ENCODE peak calls at places on chromosomes 2 and 18, in eight cellular contexts. One of them, this sample, is unnamed.

GRCh38 chr18:58928401-58928800 is 63.7 kb downstream of the ZNF532 start:
- DNase-seq in left lung: no peak
- DNase-seq in Calu3: no peak
- DNase-seq in uterus: no peak
- DNase-seq in colonic mucosa: no peak
- DNase-seq in astrocyte of the spinal cord: no peak
- DNase-seq in brain microvascular endothelial cell: no peak
- DNase-seq in IMR-90: no peak
- DNase-seq in this sample: no peak

GRCh38 chr2:148965596-148966431 is 72.7 kb upstream of the LYPD6B start:
- DNase-seq in astrocyte of the spinal cord: no peak
- DNase-seq in colonic mucosa: no peak
- DNase-seq in left lung: no peak
- DNase-seq in brain microvascular endothelial cell: no peak
- DNase-seq in uterus: no peak
- DNase-seq in IMR-90: no peak
- DNase-seq in Calu3: no peak
- DNase-seq in this sample: no peak

GRCh38 chr2:75523313-75524275 is 37.1 kb downstream of the EVA1A start:
- DNase-seq in IMR-90: peak
- DNase-seq in astrocyte of the spinal cord: peak
- DNase-seq in uterus: no peak
- DNase-seq in colonic mucosa: no peak
- DNase-seq in Calu3: peak
- DNase-seq in left lung: no peak
- DNase-seq in brain microvascular endothelial cell: peak
- DNase-seq in this sample: peak

GRCh38 chr2:20080839-20081348 is 29.5 kb upstream of the LAPTM4A start:
- DNase-seq in uterus: no peak
- DNase-seq in Calu3: no peak
- DNase-seq in colonic mucosa: no peak
- DNase-seq in brain microvascular endothelial cell: no peak
- DNase-seq in left lung: no peak
- DNase-seq in IMR-90: no peak
- DNase-seq in astrocyte of the spinal cord: no peak
- DNase-seq in this sample: no peak

GRCh38 chr2:33436083-33436482 is 40.4 kb upstream of the RASGRP3 start:
- DNase-seq in astrocyte of the spinal cord: no peak
- DNase-seq in brain microvascular endothelial cell: no peak
- DNase-seq in Calu3: no peak
- DNase-seq in IMR-90: no peak
- DNase-seq in left lung: no peak
- DNase-seq in colonic mucosa: no peak
- DNase-seq in uterus: no peak
- DNase-seq in this sample: no peak

GRCh38 chr2:24774373-24774772 is 18.8 kb downstream of the PTRHD1 start:
- DNase-seq in astrocyte of the spinal cord: no peak
- DNase-seq in colonic mucosa: no peak
- DNase-seq in brain microvascular endothelial cell: no peak
- DNase-seq in uterus: no peak
- DNase-seq in IMR-90: no peak
- DNase-seq in left lung: no peak
- DNase-seq in Calu3: no peak
- DNase-seq in this sample: no peak

GRCh38 chr2:20933692-20934091 is 110.2 kb downstream of the APOB start:
- DNase-seq in IMR-90: no peak
- DNase-seq in Calu3: no peak
- DNase-seq in colonic mucosa: no peak
- DNase-seq in brain microvascular endothelial cell: no peak
- DNase-seq in left lung: no peak
- DNase-seq in uterus: no peak
- DNase-seq in astrocyte of the spinal cord: no peak
- DNase-seq in this sample: no peak

GRCh38 chr2:239121600-239122012 is 273.7 kb downstream of the TWIST2 start:
- DNase-seq in brain microvascular endothelial cell: no peak
- DNase-seq in IMR-90: no peak
- DNase-seq in uterus: no peak
- DNase-seq in astrocyte of the spinal cord: no peak
- DNase-seq in Calu3: no peak
- DNase-seq in left lung: peak
- DNase-seq in colonic mucosa: no peak
- DNase-seq in this sample: no peak

GRCh38 chr2:70347831-70348230 is 46.0 kb upstream of the FAM136A start:
- DNase-seq in uterus: no peak
- DNase-seq in colonic mucosa: no peak
- DNase-seq in left lung: no peak
- DNase-seq in IMR-90: no peak
- DNase-seq in brain microvascular endothelial cell: no peak
- DNase-seq in Calu3: no peak
- DNase-seq in astrocyte of the spinal cord: no peak
- DNase-seq in this sample: no peak

GRCh38 chr2:178309541-178309940 is 115.2 kb downstream of the OSBPL6 start:
- DNase-seq in brain microvascular endothelial cell: no peak
- DNase-seq in uterus: no peak
- DNase-seq in left lung: no peak
- DNase-seq in Calu3: no peak
- DNase-seq in colonic mucosa: no peak
- DNase-seq in IMR-90: peak
- DNase-seq in astrocyte of the spinal cord: no peak
- DNase-seq in this sample: peak

GRCh38 chr2:23385351-23385747 is 370 bp downstream of the KLHL29 start:
- DNase-seq in IMR-90: peak
- DNase-seq in uterus: peak
- DNase-seq in colonic mucosa: no peak
- DNase-seq in Calu3: peak
- DNase-seq in left lung: peak
- DNase-seq in astrocyte of the spinal cord: peak
- DNase-seq in brain microvascular endothelial cell: no peak
- DNase-seq in this sample: peak

GRCh38 chr2:70498528-70498927 is 55.1 kb downstream of the TGFA start:
- DNase-seq in brain microvascular endothelial cell: no peak
- DNase-seq in left lung: no peak
- DNase-seq in colonic mucosa: no peak
- DNase-seq in uterus: no peak
- DNase-seq in astrocyte of the spinal cord: no peak
- DNase-seq in Calu3: no peak
- DNase-seq in IMR-90: no peak
- DNase-seq in this sample: no peak

GRCh38 chr2:42906115-42906556 is 113.8 kb upstream of the HAAO start:
- DNase-seq in IMR-90: no peak
- DNase-seq in astrocyte of the spinal cord: no peak
- DNase-seq in brain microvascular endothelial cell: no peak
- DNase-seq in colonic mucosa: no peak
- DNase-seq in left lung: no peak
- DNase-seq in Calu3: no peak
- DNase-seq in uterus: no peak
- DNase-seq in this sample: no peak

GRCh38 chr18:31508781-31509180 is 10.8 kb downstream of the DSG2 start:
- DNase-seq in uterus: no peak
- DNase-seq in left lung: no peak
- DNase-seq in Calu3: no peak
- DNase-seq in IMR-90: no peak
- DNase-seq in brain microvascular endothelial cell: no peak
- DNase-seq in astrocyte of the spinal cord: no peak
- DNase-seq in colonic mucosa: no peak
- DNase-seq in this sample: peak

GRCh38 chr18:31505161-31505560 is 7.2 kb downstream of the DSG2 start:
- DNase-seq in astrocyte of the spinal cord: no peak
- DNase-seq in colonic mucosa: no peak
- DNase-seq in brain microvascular endothelial cell: no peak
- DNase-seq in uterus: no peak
- DNase-seq in Calu3: no peak
- DNase-seq in IMR-90: no peak
- DNase-seq in left lung: no peak
- DNase-seq in this sample: no peak

GRCh38 chr18:31504455-31505147 is 6.6 kb downstream of the DSG2 start:
- DNase-seq in brain microvascular endothelial cell: no peak
- DNase-seq in uterus: no peak
- DNase-seq in left lung: no peak
- DNase-seq in IMR-90: no peak
- DNase-seq in astrocyte of the spinal cord: no peak
- DNase-seq in colonic mucosa: no peak
- DNase-seq in Calu3: no peak
- DNase-seq in this sample: no peak

GRCh38 chr18:31503011-31503410 is 5.0 kb downstream of the DSG2 start:
- DNase-seq in colonic mucosa: no peak
- DNase-seq in brain microvascular endothelial cell: no peak
- DNase-seq in uterus: no peak
- DNase-seq in astrocyte of the spinal cord: no peak
- DNase-seq in left lung: no peak
- DNase-seq in Calu3: no peak
- DNase-seq in IMR-90: no peak
- DNase-seq in this sample: no peak

GRCh38 chr18:31506024-31506742 is 8.2 kb downstream of the DSG2 start:
- DNase-seq in colonic mucosa: no peak
- DNase-seq in Calu3: no peak
- DNase-seq in astrocyte of the spinal cord: peak
- DNase-seq in brain microvascular endothelial cell: peak
- DNase-seq in IMR-90: peak
- DNase-seq in left lung: no peak
- DNase-seq in uterus: no peak
- DNase-seq in this sample: peak
- TF ChIP-seq CTCF in colonic mucosa: peak
- TF ChIP-seq CTCF in Calu3: peak
- TF ChIP-seq CTCF in astrocyte of the spinal cord: peak
- TF ChIP-seq CTCF in brain microvascular endothelial cell: peak
- TF ChIP-seq CTCF in IMR-90: peak
- TF ChIP-seq CTCF in left lung: no peak
- TF ChIP-seq CTCF in uterus: peak
- TF ChIP-seq CTCF in this sample: peak

DNA sequence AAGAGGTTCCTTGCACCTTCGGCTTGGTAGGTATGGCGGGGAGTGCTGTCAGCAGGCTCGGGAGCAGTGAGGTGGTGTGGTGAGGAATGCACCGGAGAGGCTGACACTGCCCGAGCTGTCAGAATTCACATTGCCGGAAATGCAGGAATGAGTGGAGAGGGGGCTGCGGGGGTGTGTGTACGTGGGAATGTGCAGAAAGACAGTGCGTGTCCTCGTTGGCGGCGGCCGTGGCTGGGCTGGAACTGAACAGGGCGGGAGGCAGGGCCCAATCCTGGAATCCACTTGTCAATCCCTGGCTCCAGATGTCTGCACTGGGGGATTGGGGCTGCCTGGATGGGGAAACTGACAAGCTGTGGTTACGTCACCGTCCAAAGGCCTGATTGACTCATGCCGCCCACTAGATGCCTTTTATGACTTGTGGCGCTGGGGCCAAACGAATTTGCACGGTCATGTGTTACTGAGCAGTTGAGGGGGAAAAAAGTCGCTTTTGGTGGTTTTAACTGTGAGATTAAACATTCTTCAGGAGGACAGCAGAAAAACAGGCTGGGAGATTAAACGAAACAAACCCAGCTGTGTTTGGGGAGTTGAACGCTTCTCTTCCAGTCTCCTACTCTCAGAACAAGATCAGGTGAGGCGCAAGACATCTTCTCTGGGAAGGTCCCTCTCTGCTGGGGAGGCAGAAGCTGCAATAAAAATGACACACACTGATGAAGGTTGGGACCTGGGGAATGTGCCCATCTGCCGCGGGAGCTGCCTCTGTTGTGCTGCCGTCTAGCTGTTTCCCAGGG is 189.4 kb upstream of the GLI2 start:
- DNase-seq in astrocyte of the spinal cord: peak
- DNase-seq in left lung: no peak
- DNase-seq in uterus: peak
- DNase-seq in IMR-90: peak
- DNase-seq in Calu3: peak
- DNase-seq in brain microvascular endothelial cell: peak
- DNase-seq in colonic mucosa: peak
- DNase-seq in this sample: no peak
- TF ChIP-seq CTCF in astrocyte of the spinal cord: no peak
- TF ChIP-seq CTCF in left lung: no peak
- TF ChIP-seq CTCF in uterus: no peak
- TF ChIP-seq CTCF in IMR-90: no peak
- TF ChIP-seq CTCF in Calu3: no peak
- TF ChIP-seq CTCF in brain microvascular endothelial cell: peak
- TF ChIP-seq CTCF in colonic mucosa: no peak
- TF ChIP-seq CTCF in this sample: no peak

GRCh38 chr2:44883356-44883755 is 58.1 kb upstream of the SIX3 start:
- DNase-seq in astrocyte of the spinal cord: no peak
- DNase-seq in left lung: no peak
- DNase-seq in brain microvascular endothelial cell: no peak
- DNase-seq in colonic mucosa: no peak
- DNase-seq in uterus: no peak
- DNase-seq in Calu3: no peak
- DNase-seq in IMR-90: no peak
- DNase-seq in this sample: no peak

GRCh38 chr2:44886409-44886808 is 55.1 kb upstream of the SIX3 start:
- DNase-seq in uterus: no peak
- DNase-seq in Calu3: no peak
- DNase-seq in brain microvascular endothelial cell: no peak
- DNase-seq in colonic mucosa: no peak
- DNase-seq in astrocyte of the spinal cord: no peak
- DNase-seq in IMR-90: no peak
- DNase-seq in left lung: no peak
- DNase-seq in this sample: no peak

GRCh38 chr2:44884231-44884630 is 57.3 kb upstream of the SIX3 start:
- DNase-seq in left lung: no peak
- DNase-seq in brain microvascular endothelial cell: no peak
- DNase-seq in astrocyte of the spinal cord: no peak
- DNase-seq in IMR-90: no peak
- DNase-seq in uterus: no peak
- DNase-seq in colonic mucosa: no peak
- DNase-seq in Calu3: no peak
- DNase-seq in this sample: no peak

GRCh38 chr2:44881856-44882255 is 59.6 kb upstream of the SIX3 start:
- DNase-seq in brain microvascular endothelial cell: no peak
- DNase-seq in astrocyte of the spinal cord: no peak
- DNase-seq in left lung: no peak
- DNase-seq in colonic mucosa: no peak
- DNase-seq in uterus: no peak
- DNase-seq in Calu3: no peak
- DNase-seq in IMR-90: no peak
- DNase-seq in this sample: no peak

DNA sequence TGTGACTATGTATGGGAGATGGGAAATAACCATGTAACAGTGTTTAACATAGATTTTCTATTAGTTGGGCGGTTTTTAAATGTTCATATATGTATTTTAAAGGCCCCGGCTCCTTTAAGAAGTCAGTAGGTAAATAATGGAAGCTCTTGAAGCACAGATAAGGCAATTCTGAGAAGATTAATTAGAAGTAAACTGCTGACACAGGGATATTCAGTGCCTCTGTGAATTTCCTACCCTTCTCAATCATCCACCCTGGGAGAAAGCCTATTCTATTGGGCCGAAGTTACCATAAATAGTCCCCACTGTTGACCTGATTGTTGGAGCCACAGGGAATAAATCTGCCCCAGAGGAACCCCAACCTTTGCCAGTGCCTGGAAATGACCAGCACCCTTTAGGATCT is 56.8 kb upstream of the SIX3 start:
- DNase-seq in left lung: no peak
- DNase-seq in brain microvascular endothelial cell: no peak
- DNase-seq in astrocyte of the spinal cord: no peak
- DNase-seq in IMR-90: no peak
- DNase-seq in Calu3: no peak
- DNase-seq in colonic mucosa: no peak
- DNase-seq in uterus: no peak
- DNase-seq in this sample: no peak
- TF ChIP-seq CTCF in left lung: no peak
- TF ChIP-seq CTCF in brain microvascular endothelial cell: no peak
- TF ChIP-seq CTCF in astrocyte of the spinal cord: no peak
- TF ChIP-seq CTCF in IMR-90: no peak
- TF ChIP-seq CTCF in Calu3: no peak
- TF ChIP-seq CTCF in colonic mucosa: no peak
- TF ChIP-seq CTCF in uterus: no peak
- TF ChIP-seq CTCF in this sample: no peak

GRCh38 chr2:11829947-11830707 is 83.7 kb downstream of the LPIN1 start:
- DNase-seq in colonic mucosa: peak
- DNase-seq in IMR-90: peak
- DNase-seq in brain microvascular endothelial cell: peak
- DNase-seq in uterus: peak
- DNase-seq in left lung: peak
- DNase-seq in Calu3: peak
- DNase-seq in astrocyte of the spinal cord: peak
- DNase-seq in this sample: peak
- TF ChIP-seq CTCF in colonic mucosa: no peak
- TF ChIP-seq CTCF in IMR-90: peak
- TF ChIP-seq CTCF in brain microvascular endothelial cell: peak
- TF ChIP-seq CTCF in uterus: peak
- TF ChIP-seq CTCF in left lung: peak
- TF ChIP-seq CTCF in Calu3: no peak
- TF ChIP-seq CTCF in astrocyte of the spinal cord: peak
- TF ChIP-seq CTCF in this sample: peak

This sample was measured in PC-3.